ENCODE peak calls at places on chromosome 20, in seven cellular contexts. B is PC-3, X is choroid plexus epithelial cell, C is left lung, W is heart left ventricle, K is fibroblast of the aortic adventitia, L is CD14-positive monocyte. Y is an unnamed sample.

GRCh38 chr20:23260181-23260840 is 90.3 kb upstream of the NXT1 start:
- DNase-seq in B (no peak), X (no peak), C (no peak), W (no peak), K (no peak), L (no peak), Y (no peak)

GRCh38 chr20:15220778-15221565 is 883.6 kb upstream of the FLRT3 start:
- DNase-seq in B (peak), X (peak), C (no peak), W (no peak), K (peak), L (no peak), Y (no peak)

GRCh38 chr20:17394411-17394810 is 136.8 kb downstream of the BFSP1 start:
- DNase-seq in B (peak), X (no peak), C (no peak), W (no peak), K (no peak), L (no peak), Y (no peak)

GRCh38 chr20:40080059-40080652 is 608.9 kb downstream of the MAFB start:
- DNase-seq in B (no peak), X (no peak), C (no peak), W (no peak), K (no peak), L (no peak), Y (no peak)

GRCh38 chr20:57618091-57618765 is 2.0 kb downstream of the ZBP1 start:
- DNase-seq in B (peak), X (no peak), C (peak), W (no peak), K (no peak), L (no peak), Y (no peak)

GRCh38 chr20:10469599-10469998 is 34.5 kb downstream of the SLX4IP start:
- DNase-seq in B (peak), X (peak), C (peak), W (peak), K (peak), L (no peak), Y (no peak)

GRCh38 chr20:58634121-58634817 is 16.8 kb upstream of the STX16 start:
- DNase-seq in B (no peak), X (no peak), C (peak), W (no peak), K (no peak), L (no peak), Y (peak)

GRCh38 chr20:20513720-20514119 is 145.8 kb downstream of the INSM1 start:
- DNase-seq in B (no peak), X (no peak), C (no peak), W (no peak), K (no peak), L (no peak), Y (no peak)

GRCh38 chr20:59055302-59055701 is 12.7 kb upstream of the PRELID3B start:
- DNase-seq in B (peak), X (peak), C (no peak), W (no peak), K (peak), L (no peak), Y (no peak)

GRCh38 chr20:46746972-46747371 is 37.5 kb downstream of the SLC2A10 start:
- DNase-seq in B (peak), X (no peak), C (no peak), W (no peak), K (peak), L (no peak), Y (no peak)

GRCh38 chr20:49475292-49475691 is 7.2 kb downstream of the KCNB1 start:
- DNase-seq in B (no peak), X (no peak), C (no peak), W (no peak), K (no peak), L (no peak), Y (no peak)

GRCh38 chr20:63006611-63007471 is at the start of gene BHLHE23:
- DNase-seq in B (no peak), X (no peak), C (no peak), W (no peak), K (no peak), L (no peak), Y (peak)

GRCh38 chr20:31716818-31717477 is 5.7 kb downstream of the BCL2L1 start:
- DNase-seq in B (no peak), X (no peak), C (no peak), W (no peak), K (no peak), L (no peak), Y (no peak)

GRCh38 chr20:53947501-53948195 is 122.7 kb downstream of the BCAS1 start:
- DNase-seq in B (no peak), X (no peak), C (no peak), W (no peak), K (no peak), L (no peak), Y (no peak)

GRCh38 chr20:45919536-45919933 is 7.6 kb upstream of the PLTP start:
- DNase-seq in B (no peak), X (peak), C (peak), W (peak), K (peak), L (no peak), Y (no peak)

GRCh38 chr20:44153636-44154043 is 33.3 kb downstream of the JPH2 start:
- DNase-seq in B (peak), X (no peak), C (no peak), W (no peak), K (peak), L (no peak), Y (no peak)

GRCh38 chr20:25669826-25670422 is 26.7 kb downstream of the ZNF337 start:
- DNase-seq in B (peak), X (peak), C (no peak), W (no peak), K (peak), L (no peak), Y (no peak)

GRCh38 chr20:58099956-58100730 is 128.3 kb downstream of the ANKRD60 start:
- DNase-seq in B (no peak), X (no peak), C (no peak), W (no peak), K (no peak), L (no peak), Y (no peak)

GRCh38 chr20:22807646-22808045 is 223.3 kb upstream of the FOXA2 start:
- DNase-seq in B (peak), X (no peak), C (no peak), W (no peak), K (no peak), L (no peak), Y (no peak)

GRCh38 chr20:59765599-59766177 is 161.3 kb downstream of the PHACTR3 start:
- DNase-seq in B (peak), X (no peak), C (no peak), W (no peak), K (no peak), L (no peak), Y (no peak)

GRCh38 chr20:11261533-11262000 is 587.8 kb upstream of the JAG1 start:
- DNase-seq in B (peak), X (peak), C (no peak), W (no peak), K (peak), L (no peak), Y (no peak)

GRCh38 chr20:32965581-32966373 is 38.5 kb downstream of the SUN5 start:
- DNase-seq in B (no peak), X (no peak), C (no peak), W (no peak), K (no peak), L (no peak), Y (no peak)

GRCh38 chr20:49775229-49775693 is 37.4 kb upstream of the SLC9A8 start:
- DNase-seq in B (peak), X (peak), C (peak), W (peak), K (peak), L (peak), Y (no peak)

GRCh38 chr20:6483727-6484126 is 283.8 kb upstream of the BMP2 start:
- DNase-seq in B (no peak), X (no peak), C (no peak), W (no peak), K (no peak), L (no peak), Y (no peak)

GRCh38 chr20:23180451-23180921 is 94.4 kb upstream of the CD93 start:
- DNase-seq in B (no peak), X (peak), C (no peak), W (peak), K (no peak), L (no peak), Y (no peak)

GRCh38 chr20:9119776-9120175 is 50.9 kb downstream of the PLCB4 start:
- DNase-seq in B (peak), X (no peak), C (peak), W (peak), K (no peak), L (no peak), Y (peak)

GRCh38 chr20:57428611-57429496 is 37.7 kb downstream of the RBM38 start:
- DNase-seq in B (no peak), X (no peak), C (no peak), W (no peak), K (no peak), L (no peak), Y (no peak)

GRCh38 chr20:57738484-57738883 is 28.7 kb upstream of the PMEPA1 start:
- DNase-seq in B (peak), X (no peak), C (no peak), W (no peak), K (no peak), L (no peak), Y (no peak)

GRCh38 chr20:2130062-2130591 is 28.5 kb downstream of the STK35 start:
- DNase-seq in B (no peak), X (no peak), C (no peak), W (no peak), K (no peak), L (no peak), Y (no peak)

GRCh38 chr20:49612127-49612738 is 44.3 kb upstream of the PTGIS start:
- DNase-seq in B (no peak), X (no peak), C (no peak), W (peak), K (no peak), L (no peak), Y (no peak)

GRCh38 chr20:23298155-23298554 is 52.4 kb upstream of the NXT1 start:
- DNase-seq in B (no peak), X (no peak), C (no peak), W (no peak), K (no peak), L (no peak), Y (no peak)

GRCh38 chr20:48157970-48158369 is 372.7 kb upstream of the SULF2 start:
- DNase-seq in B (peak), X (peak), C (peak), W (no peak), K (no peak), L (no peak), Y (no peak)
- TF ChIP-seq CTCF in B (no peak), X (no peak), C (no peak), W (no peak), K (no peak), L (no peak), Y (no peak)

GRCh38 chr20:52217689-52218395 is 26.3 kb upstream of the ZFP64 start:
- DNase-seq in B (no peak), X (no peak), C (no peak), W (no peak), K (no peak), L (no peak), Y (no peak)

GRCh38 chr20:52224920-52225319 is 33.3 kb upstream of the ZFP64 start:
- DNase-seq in B (no peak), X (no peak), C (no peak), W (no peak), K (no peak), L (no peak), Y (no peak)

GRCh38 chr20:52219441-52219840 is 27.9 kb upstream of the ZFP64 start:
- DNase-seq in B (peak), X (peak), C (no peak), W (no peak), K (no peak), L (no peak), Y (no peak)
- TF ChIP-seq CTCF in B (peak), X (peak), C (no peak), W (no peak), K (no peak), L (no peak), Y (no peak)

GRCh38 chr20:41317536-41318270 is at the start of gene ZHX3:
- DNase-seq in B (peak), X (peak), C (peak), W (peak), K (peak), L (peak), Y (peak)
- TF ChIP-seq CTCF in B (no peak), X (no peak), C (no peak), W (no peak), K (no peak), L (no peak), Y (no peak)

DNA sequence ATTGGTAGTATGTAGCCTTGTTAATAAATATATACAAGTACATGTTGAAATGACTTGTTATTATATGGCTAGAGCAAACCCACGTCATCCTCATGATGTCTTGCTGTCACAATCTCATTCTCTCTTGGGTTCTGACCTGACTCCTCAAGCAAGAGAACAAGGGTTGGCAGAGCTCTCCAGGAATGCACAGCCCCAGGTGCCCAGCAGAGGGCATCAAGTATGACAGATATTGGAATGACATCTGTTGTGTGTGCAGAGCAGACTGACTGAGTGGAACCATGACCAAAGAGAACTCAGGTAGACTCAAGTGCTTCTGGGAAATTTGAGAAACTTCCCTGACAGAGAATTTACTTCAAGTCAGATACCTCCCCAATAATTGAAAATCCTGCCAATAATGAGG is 90.6 kb downstream of the PAX1 start:
- DNase-seq in B (peak), X (no peak), C (no peak), W (no peak), K (no peak), L (no peak), Y (no peak)
- TF ChIP-seq CTCF in B (peak), X (no peak), C (no peak), W (no peak), K (no peak), L (no peak), Y (no peak)

GRCh38 chr20:3696200-3696599 is 14.4 kb upstream of the ADAM33 start:
- DNase-seq in B (peak), X (no peak), C (no peak), W (no peak), K (no peak), L (no peak), Y (no peak)
- TF ChIP-seq CTCF in B (peak), X (peak), C (peak), W (peak), K (peak), L (peak), Y (peak)